ENCODE peak calls at places on chromosomes 4 and X, in eight cellular contexts. W is NCI-H510A, P is astrocyte of the hippocampus, Q is esophagus muscularis mucosa, Y is cardiac fibroblast, U is suprapubic skin, B is dermis blood vessel endothelial cell, J is transverse colon. X is an unnamed sample.
A peak's percentile ranks its signal among the peaks of the same experiment; 100 is the strongest.

GRCh38 chrX:39152106-39152649 is 350.9 kb downstream of the MID1IP1 start:
- DNase-seq in W (no peak), P (no peak), Q (no peak), Y (peak; percentile 11), U (no peak), B (peak; percentile 20), J (peak; percentile 49), X (no peak)

GRCh38 chrX:107825698-107826285 is at the start of gene MID2:
- DNase-seq in W (peak; percentile 44), P (peak; percentile 53), Q (peak; percentile 91), Y (peak; percentile 51), U (peak; percentile 79), B (peak; percentile 65), J (peak; percentile 69), X (peak; percentile 59)

GRCh38 chr4:143626134-143626859 is 74.2 kb downstream of the FREM3 start:
- DNase-seq in W (no peak), P (peak; percentile 64), Q (no peak), Y (peak; percentile 48), U (peak; percentile 62), B (peak; percentile 40), J (peak; percentile 39), X (peak; percentile 87)

GRCh38 chr4:42750091-42750490 is 93.2 kb upstream of the ATP8A1 start:
- DNase-seq in W (no peak), P (no peak), Q (no peak), Y (no peak), U (no peak), B (peak; percentile 6), J (no peak), X (no peak)

GRCh38 chr4:132101526-132101925 is 1047.6 kb upstream of the PCDH10 start:
- DNase-seq in W (no peak), P (peak; percentile 36), Q (no peak), Y (peak; percentile 48), U (no peak), B (no peak), J (no peak), X (no peak)

GRCh38 chrX:49844622-49845021 is 15.5 kb downstream of the PAGE4 start:
- DNase-seq in W (no peak), P (no peak), Q (no peak), Y (no peak), U (no peak), B (no peak), J (no peak), X (no peak)

GRCh38 chr4:1240721-1241465 is 8.0 kb downstream of the CTBP1 start:
- DNase-seq in W (no peak), P (no peak), Q (no peak), Y (no peak), U (peak; percentile 62), B (no peak), J (peak; percentile 9), X (no peak)

GRCh38 chrX:101220881-101221280 is 1.3 kb downstream of the DRP2 start:
- DNase-seq in W (peak; percentile 69), P (no peak), Q (no peak), Y (no peak), U (no peak), B (no peak), J (peak; percentile 30), X (no peak)

GRCh38 chr4:78954048-78954666 is 14.9 kb upstream of the PAQR3 start:
- DNase-seq in W (peak; percentile 28), P (peak; percentile 49), Q (no peak), Y (peak; percentile 25), U (no peak), B (peak; percentile 37), J (no peak), X (no peak)

GRCh38 chr4:101102114-101102752 is 245.1 kb downstream of the PPP3CA start:
- DNase-seq in W (no peak), P (peak; percentile 77), Q (no peak), Y (peak; percentile 86), U (no peak), B (peak; percentile 82), J (peak; percentile 20), X (peak; percentile 84)

GRCh38 chrX:13775837-13776236 is 41.1 kb downstream of the GPM6B start:
- DNase-seq in W (no peak), P (no peak), Q (no peak), Y (no peak), U (no peak), B (no peak), J (no peak), X (no peak)

GRCh38 chr4:89266128-89266527 is 41.5 kb downstream of the GPRIN3 start:
- DNase-seq in W (no peak), P (no peak), Q (no peak), Y (no peak), U (no peak), B (peak; percentile 42), J (no peak), X (no peak)

GRCh38 chr4:8115916-8116315 is 42.7 kb downstream of the ABLIM2 start:
- DNase-seq in W (no peak), P (no peak), Q (no peak), Y (no peak), U (no peak), B (no peak), J (no peak), X (no peak)

GRCh38 chr4:165810726-165811125 is 62.3 kb upstream of the TLL1 start:
- DNase-seq in W (no peak), P (peak; percentile 4), Q (no peak), Y (peak; percentile 54), U (no peak), B (no peak), J (no peak), X (no peak)

GRCh38 chr4:34046580-34046979 is 2197.7 kb downstream of the ARAP2 start:
- DNase-seq in W (no peak), P (peak; percentile 50), Q (no peak), Y (peak; percentile 83), U (no peak), B (no peak), J (no peak), X (no peak)

GRCh38 chr4:84492737-84493091 is 6.4 kb downstream of the NKX6-1 start:
- DNase-seq in W (peak; percentile 7), P (no peak), Q (no peak), Y (no peak), U (no peak), B (no peak), J (no peak), X (no peak)

X was measured in lower leg skin.